ENCODE peak calls at places on chromosome 6, in nine cellular contexts. One of them, this sample, is unnamed.

GRCh38 chr6:163922562-163922961 is 508.0 kb downstream of the QKI start:
- DNase-seq in neural progenitor cell: no peak
- DNase-seq in foreskin fibroblast: no peak
- DNase-seq in endothelial cell: no peak
- DNase-seq in activated CD8-positive, alpha-beta T cell treated with anti-CD3 and anti-CD28 coated beads for 36 hours: no peak
- DNase-seq in CD8-positive, alpha-beta T cell: no peak
- DNase-seq in GM10248: no peak
- DNase-seq in AG04450: no peak
- DNase-seq in upper lobe of right lung: no peak
- DNase-seq in this sample: no peak

GRCh38 chr6:137805622-137806021 is 61.4 kb upstream of the TNFAIP3 start:
- DNase-seq in neural progenitor cell: no peak
- DNase-seq in foreskin fibroblast: no peak
- DNase-seq in endothelial cell: no peak
- DNase-seq in activated CD8-positive, alpha-beta T cell treated with anti-CD3 and anti-CD28 coated beads for 36 hours: no peak
- DNase-seq in CD8-positive, alpha-beta T cell: no peak
- DNase-seq in GM10248: no peak
- DNase-seq in AG04450: no peak
- DNase-seq in upper lobe of right lung: no peak
- DNase-seq in this sample: no peak

GRCh38 chr6:13624871-13625288 is 9.7 kb downstream of the NOL7 start:
- DNase-seq in neural progenitor cell: peak
- DNase-seq in foreskin fibroblast: peak
- DNase-seq in endothelial cell: no peak
- DNase-seq in activated CD8-positive, alpha-beta T cell treated with anti-CD3 and anti-CD28 coated beads for 36 hours: peak
- DNase-seq in CD8-positive, alpha-beta T cell: peak
- DNase-seq in GM10248: peak
- DNase-seq in AG04450: no peak
- DNase-seq in upper lobe of right lung: no peak
- DNase-seq in this sample: no peak

GRCh38 chr6:101000334-101000733 is 119.2 kb upstream of the ASCC3 start:
- DNase-seq in neural progenitor cell: no peak
- DNase-seq in foreskin fibroblast: no peak
- DNase-seq in endothelial cell: no peak
- DNase-seq in activated CD8-positive, alpha-beta T cell treated with anti-CD3 and anti-CD28 coated beads for 36 hours: no peak
- DNase-seq in CD8-positive, alpha-beta T cell: no peak
- DNase-seq in GM10248: no peak
- DNase-seq in AG04450: no peak
- DNase-seq in upper lobe of right lung: no peak
- DNase-seq in this sample: no peak

GRCh38 chr6:169452117-169452868 is 198.6 kb upstream of the THBS2 start:
- DNase-seq in neural progenitor cell: no peak
- DNase-seq in foreskin fibroblast: peak
- DNase-seq in endothelial cell: no peak
- DNase-seq in activated CD8-positive, alpha-beta T cell treated with anti-CD3 and anti-CD28 coated beads for 36 hours: no peak
- DNase-seq in CD8-positive, alpha-beta T cell: no peak
- DNase-seq in GM10248: no peak
- DNase-seq in AG04450: peak
- DNase-seq in upper lobe of right lung: no peak
- DNase-seq in this sample: peak

GRCh38 chr6:124882580-124883393 is 79.5 kb upstream of the RNF217 start:
- DNase-seq in neural progenitor cell: no peak
- DNase-seq in foreskin fibroblast: peak
- DNase-seq in endothelial cell: no peak
- DNase-seq in activated CD8-positive, alpha-beta T cell treated with anti-CD3 and anti-CD28 coated beads for 36 hours: no peak
- DNase-seq in CD8-positive, alpha-beta T cell: no peak
- DNase-seq in GM10248: no peak
- DNase-seq in AG04450: no peak
- DNase-seq in upper lobe of right lung: no peak
- DNase-seq in this sample: no peak

GRCh38 chr6:98039876-98040605 is 757.0 kb upstream of the MMS22L start:
- DNase-seq in neural progenitor cell: peak
- DNase-seq in foreskin fibroblast: no peak
- DNase-seq in endothelial cell: no peak
- DNase-seq in activated CD8-positive, alpha-beta T cell treated with anti-CD3 and anti-CD28 coated beads for 36 hours: no peak
- DNase-seq in CD8-positive, alpha-beta T cell: no peak
- DNase-seq in GM10248: no peak
- DNase-seq in AG04450: no peak
- DNase-seq in upper lobe of right lung: no peak
- DNase-seq in this sample: no peak

GRCh38 chr6:37010402-37010892 is 5.0 kb downstream of the FGD2 start:
- DNase-seq in neural progenitor cell: no peak
- DNase-seq in foreskin fibroblast: no peak
- DNase-seq in endothelial cell: no peak
- DNase-seq in activated CD8-positive, alpha-beta T cell treated with anti-CD3 and anti-CD28 coated beads for 36 hours: no peak
- DNase-seq in CD8-positive, alpha-beta T cell: no peak
- DNase-seq in GM10248: no peak
- DNase-seq in AG04450: no peak
- DNase-seq in upper lobe of right lung: no peak
- DNase-seq in this sample: no peak

GRCh38 chr6:81938014-81938761 is 185.7 kb upstream of the TENT5A start:
- DNase-seq in neural progenitor cell: no peak
- DNase-seq in foreskin fibroblast: peak
- DNase-seq in endothelial cell: no peak
- DNase-seq in activated CD8-positive, alpha-beta T cell treated with anti-CD3 and anti-CD28 coated beads for 36 hours: no peak
- DNase-seq in CD8-positive, alpha-beta T cell: no peak
- DNase-seq in GM10248: no peak
- DNase-seq in AG04450: peak
- DNase-seq in upper lobe of right lung: no peak
- DNase-seq in this sample: no peak

GRCh38 chr6:137277971-137278602 is 58.9 kb upstream of the IFNGR1 start:
- DNase-seq in neural progenitor cell: peak
- DNase-seq in foreskin fibroblast: peak
- DNase-seq in endothelial cell: no peak
- DNase-seq in activated CD8-positive, alpha-beta T cell treated with anti-CD3 and anti-CD28 coated beads for 36 hours: no peak
- DNase-seq in CD8-positive, alpha-beta T cell: no peak
- DNase-seq in GM10248: no peak
- DNase-seq in AG04450: peak
- DNase-seq in upper lobe of right lung: no peak
- DNase-seq in this sample: no peak

GRCh38 chr6:905541-905940 is 212.6 kb upstream of the EXOC2 start:
- DNase-seq in neural progenitor cell: no peak
- DNase-seq in foreskin fibroblast: no peak
- DNase-seq in endothelial cell: no peak
- DNase-seq in activated CD8-positive, alpha-beta T cell treated with anti-CD3 and anti-CD28 coated beads for 36 hours: no peak
- DNase-seq in CD8-positive, alpha-beta T cell: no peak
- DNase-seq in GM10248: no peak
- DNase-seq in AG04450: no peak
- DNase-seq in upper lobe of right lung: no peak
- DNase-seq in this sample: no peak

GRCh38 chr6:168314948-168315347 is 4.6 kb downstream of the DACT2 start:
- DNase-seq in neural progenitor cell: peak
- DNase-seq in foreskin fibroblast: no peak
- DNase-seq in endothelial cell: no peak
- DNase-seq in activated CD8-positive, alpha-beta T cell treated with anti-CD3 and anti-CD28 coated beads for 36 hours: no peak
- DNase-seq in CD8-positive, alpha-beta T cell: no peak
- DNase-seq in GM10248: no peak
- DNase-seq in AG04450: no peak
- DNase-seq in upper lobe of right lung: no peak
- DNase-seq in this sample: no peak

GRCh38 chr6:167970236-167970635 is 27.2 kb upstream of the KIF25 start:
- DNase-seq in neural progenitor cell: no peak
- DNase-seq in foreskin fibroblast: no peak
- DNase-seq in endothelial cell: no peak
- DNase-seq in activated CD8-positive, alpha-beta T cell treated with anti-CD3 and anti-CD28 coated beads for 36 hours: no peak
- DNase-seq in CD8-positive, alpha-beta T cell: no peak
- DNase-seq in GM10248: no peak
- DNase-seq in AG04450: no peak
- DNase-seq in upper lobe of right lung: no peak
- DNase-seq in this sample: no peak

GRCh38 chr6:112806163-112806900 is 459.2 kb downstream of the RFPL4B start:
- DNase-seq in neural progenitor cell: no peak
- DNase-seq in foreskin fibroblast: peak
- DNase-seq in endothelial cell: no peak
- DNase-seq in activated CD8-positive, alpha-beta T cell treated with anti-CD3 and anti-CD28 coated beads for 36 hours: no peak
- DNase-seq in CD8-positive, alpha-beta T cell: no peak
- DNase-seq in GM10248: no peak
- DNase-seq in AG04450: peak
- DNase-seq in upper lobe of right lung: no peak
- DNase-seq in this sample: no peak

GRCh38 chr6:33815854-33816253 is 12.1 kb upstream of the MLN start:
- DNase-seq in neural progenitor cell: peak
- DNase-seq in foreskin fibroblast: peak
- DNase-seq in endothelial cell: peak
- DNase-seq in activated CD8-positive, alpha-beta T cell treated with anti-CD3 and anti-CD28 coated beads for 36 hours: peak
- DNase-seq in CD8-positive, alpha-beta T cell: no peak
- DNase-seq in GM10248: peak
- DNase-seq in AG04450: no peak
- DNase-seq in upper lobe of right lung: no peak
- DNase-seq in this sample: no peak

GRCh38 chr6:156359912-156360311 is 417.3 kb upstream of the ARID1B start:
- DNase-seq in neural progenitor cell: peak
- DNase-seq in foreskin fibroblast: no peak
- DNase-seq in endothelial cell: peak
- DNase-seq in activated CD8-positive, alpha-beta T cell treated with anti-CD3 and anti-CD28 coated beads for 36 hours: no peak
- DNase-seq in CD8-positive, alpha-beta T cell: no peak
- DNase-seq in GM10248: no peak
- DNase-seq in AG04450: no peak
- DNase-seq in upper lobe of right lung: no peak
- DNase-seq in this sample: no peak
- TF ChIP-seq CTCF in neural progenitor cell: peak
- TF ChIP-seq CTCF in foreskin fibroblast: no peak
- TF ChIP-seq CTCF in endothelial cell: peak
- TF ChIP-seq CTCF in activated CD8-positive, alpha-beta T cell treated with anti-CD3 and anti-CD28 coated beads for 36 hours: no peak
- TF ChIP-seq CTCF in CD8-positive, alpha-beta T cell: no peak
- TF ChIP-seq CTCF in GM10248: no peak
- TF ChIP-seq CTCF in AG04450: peak
- TF ChIP-seq CTCF in upper lobe of right lung: no peak
- TF ChIP-seq CTCF in this sample: no peak

GRCh38 chr6:35023601-35024000 is 117.5 kb downstream of the TCP11 start:
- DNase-seq in neural progenitor cell: no peak
- DNase-seq in foreskin fibroblast: no peak
- DNase-seq in endothelial cell: no peak
- DNase-seq in activated CD8-positive, alpha-beta T cell treated with anti-CD3 and anti-CD28 coated beads for 36 hours: no peak
- DNase-seq in CD8-positive, alpha-beta T cell: no peak
- DNase-seq in GM10248: no peak
- DNase-seq in AG04450: no peak
- DNase-seq in upper lobe of right lung: no peak
- DNase-seq in this sample: no peak
- TF ChIP-seq CTCF in neural progenitor cell: no peak
- TF ChIP-seq CTCF in foreskin fibroblast: no peak
- TF ChIP-seq CTCF in endothelial cell: no peak
- TF ChIP-seq CTCF in activated CD8-positive, alpha-beta T cell treated with anti-CD3 and anti-CD28 coated beads for 36 hours: no peak
- TF ChIP-seq CTCF in CD8-positive, alpha-beta T cell: no peak
- TF ChIP-seq CTCF in GM10248: no peak
- TF ChIP-seq CTCF in AG04450: no peak
- TF ChIP-seq CTCF in upper lobe of right lung: no peak
- TF ChIP-seq CTCF in this sample: no peak

GRCh38 chr6:15303162-15303919 is 57.5 kb downstream of the JARID2 start:
- DNase-seq in neural progenitor cell: peak
- DNase-seq in foreskin fibroblast: no peak
- DNase-seq in endothelial cell: no peak
- DNase-seq in activated CD8-positive, alpha-beta T cell treated with anti-CD3 and anti-CD28 coated beads for 36 hours: no peak
- DNase-seq in CD8-positive, alpha-beta T cell: no peak
- DNase-seq in GM10248: no peak
- DNase-seq in AG04450: no peak
- DNase-seq in upper lobe of right lung: no peak
- DNase-seq in this sample: no peak
- TF ChIP-seq CTCF in neural progenitor cell: no peak
- TF ChIP-seq CTCF in foreskin fibroblast: no peak
- TF ChIP-seq CTCF in endothelial cell: no peak
- TF ChIP-seq CTCF in activated CD8-positive, alpha-beta T cell treated with anti-CD3 and anti-CD28 coated beads for 36 hours: no peak
- TF ChIP-seq CTCF in CD8-positive, alpha-beta T cell: no peak
- TF ChIP-seq CTCF in GM10248: no peak
- TF ChIP-seq CTCF in AG04450: no peak
- TF ChIP-seq CTCF in upper lobe of right lung: no peak
- TF ChIP-seq CTCF in this sample: no peak

GRCh38 chr6:15324427-15324985 is 78.6 kb downstream of the JARID2 start:
- DNase-seq in neural progenitor cell: no peak
- DNase-seq in foreskin fibroblast: no peak
- DNase-seq in endothelial cell: no peak
- DNase-seq in activated CD8-positive, alpha-beta T cell treated with anti-CD3 and anti-CD28 coated beads for 36 hours: no peak
- DNase-seq in CD8-positive, alpha-beta T cell: no peak
- DNase-seq in GM10248: no peak
- DNase-seq in AG04450: no peak
- DNase-seq in upper lobe of right lung: no peak
- DNase-seq in this sample: no peak

GRCh38 chr6:15325540-15325955 is 79.7 kb downstream of the JARID2 start:
- DNase-seq in neural progenitor cell: no peak
- DNase-seq in foreskin fibroblast: no peak
- DNase-seq in endothelial cell: no peak
- DNase-seq in activated CD8-positive, alpha-beta T cell treated with anti-CD3 and anti-CD28 coated beads for 36 hours: no peak
- DNase-seq in CD8-positive, alpha-beta T cell: no peak
- DNase-seq in GM10248: no peak
- DNase-seq in AG04450: no peak
- DNase-seq in upper lobe of right lung: no peak
- DNase-seq in this sample: no peak

GRCh38 chr6:15329154-15329781 is 83.4 kb downstream of the JARID2 start:
- DNase-seq in neural progenitor cell: peak
- DNase-seq in foreskin fibroblast: peak
- DNase-seq in endothelial cell: no peak
- DNase-seq in activated CD8-positive, alpha-beta T cell treated with anti-CD3 and anti-CD28 coated beads for 36 hours: no peak
- DNase-seq in CD8-positive, alpha-beta T cell: no peak
- DNase-seq in GM10248: no peak
- DNase-seq in AG04450: peak
- DNase-seq in upper lobe of right lung: no peak
- DNase-seq in this sample: no peak

GRCh38 chr6:15326072-15326614 is 80.3 kb downstream of the JARID2 start:
- DNase-seq in neural progenitor cell: no peak
- DNase-seq in foreskin fibroblast: no peak
- DNase-seq in endothelial cell: no peak
- DNase-seq in activated CD8-positive, alpha-beta T cell treated with anti-CD3 and anti-CD28 coated beads for 36 hours: peak
- DNase-seq in CD8-positive, alpha-beta T cell: peak
- DNase-seq in GM10248: no peak
- DNase-seq in AG04450: no peak
- DNase-seq in upper lobe of right lung: no peak
- DNase-seq in this sample: no peak

GRCh38 chr6:15327271-15327670 is 81.4 kb downstream of the JARID2 start:
- DNase-seq in neural progenitor cell: peak
- DNase-seq in foreskin fibroblast: no peak
- DNase-seq in endothelial cell: no peak
- DNase-seq in activated CD8-positive, alpha-beta T cell treated with anti-CD3 and anti-CD28 coated beads for 36 hours: peak
- DNase-seq in CD8-positive, alpha-beta T cell: peak
- DNase-seq in GM10248: peak
- DNase-seq in AG04450: no peak
- DNase-seq in upper lobe of right lung: no peak
- DNase-seq in this sample: no peak
- TF ChIP-seq CTCF in neural progenitor cell: no peak
- TF ChIP-seq CTCF in foreskin fibroblast: no peak
- TF ChIP-seq CTCF in endothelial cell: no peak
- TF ChIP-seq CTCF in activated CD8-positive, alpha-beta T cell treated with anti-CD3 and anti-CD28 coated beads for 36 hours: peak
- TF ChIP-seq CTCF in CD8-positive, alpha-beta T cell: peak
- TF ChIP-seq CTCF in GM10248: peak
- TF ChIP-seq CTCF in AG04450: peak
- TF ChIP-seq CTCF in upper lobe of right lung: no peak
- TF ChIP-seq CTCF in this sample: no peak

GRCh38 chr6:10404107-10404798 is 10.6 kb downstream of the TFAP2A start:
- DNase-seq in neural progenitor cell: peak
- DNase-seq in foreskin fibroblast: peak
- DNase-seq in endothelial cell: peak
- DNase-seq in activated CD8-positive, alpha-beta T cell treated with anti-CD3 and anti-CD28 coated beads for 36 hours: peak
- DNase-seq in CD8-positive, alpha-beta T cell: peak
- DNase-seq in GM10248: peak
- DNase-seq in AG04450: peak
- DNase-seq in upper lobe of right lung: peak
- DNase-seq in this sample: peak
- TF ChIP-seq CTCF in neural progenitor cell: peak
- TF ChIP-seq CTCF in foreskin fibroblast: peak
- TF ChIP-seq CTCF in endothelial cell: no peak
- TF ChIP-seq CTCF in activated CD8-positive, alpha-beta T cell treated with anti-CD3 and anti-CD28 coated beads for 36 hours: no peak
- TF ChIP-seq CTCF in CD8-positive, alpha-beta T cell: no peak
- TF ChIP-seq CTCF in GM10248: peak
- TF ChIP-seq CTCF in AG04450: peak
- TF ChIP-seq CTCF in upper lobe of right lung: peak
- TF ChIP-seq CTCF in this sample: no peak